ENCODE peak calls at places on chromosome 7, in six cellular contexts. M, A, V, L, X and D are unnamed samples.
A peak's percentile ranks its signal among the peaks of the same experiment; 100 is the strongest.

GRCh38 chr7:4775281-4776159 is at the start of gene AP5Z1:
- DNase-seq in A (peak; percentile 97), X (peak; percentile 96), L (peak; percentile 98), M (peak; percentile 90), V (peak; percentile 95), D (peak; percentile 96)

GRCh38 chr7:53800746-53801145 is 741.4 kb upstream of the VSTM2A start:
- DNase-seq in V (no peak), X (no peak), A (no peak), L (no peak), M (no peak), D (no peak)

GRCh38 chr7:151057737-151057988 is at the start of gene CDK5:
- DNase-seq in L (no peak), M (no peak), A (no peak), V (no peak), X (no peak), D (no peak)

GRCh38 chr7:134421998-134422397 is 36.9 kb downstream of the AKR1B1 start:
- DNase-seq in L (no peak), A (no peak), V (no peak), M (no peak), X (no peak), D (no peak)

GRCh38 chr7:10802526-10802925 is 171.1 kb upstream of the PHF14 start:
- DNase-seq in M (no peak), A (no peak), X (no peak), V (peak; percentile 94), L (no peak), D (no peak)

GRCh38 chr7:87159538-87159937 is 7.3 kb downstream of the DMTF1 start:
- DNase-seq in M (no peak), A (no peak), X (no peak), V (no peak), L (no peak), D (no peak)

GRCh38 chr7:74438327-74438726 is 15.4 kb upstream of the GTF2IRD1 start:
- DNase-seq in X (no peak), L (no peak), A (no peak), V (no peak), M (no peak), D (no peak)

GRCh38 chr7:50656141-50656895 is 91.1 kb upstream of the DDC start:
- DNase-seq in M (no peak), X (no peak), V (no peak), A (no peak), L (no peak), D (no peak)

GRCh38 chr7:44224951-44225565 is 24.3 kb downstream of the YKT6 start:
- DNase-seq in L (no peak), X (no peak), A (peak; percentile 9), V (no peak), M (no peak), D (no peak)

GRCh38 chr7:77923419-77923818 is 124.8 kb downstream of the PHTF2 start:
- DNase-seq in L (no peak), M (no peak), A (no peak), V (no peak), X (no peak), D (no peak)

GRCh38 chr7:12256025-12256570 is 45.0 kb downstream of the TMEM106B start:
- DNase-seq in X (no peak), V (peak; percentile 40), A (no peak), M (no peak), L (no peak), D (no peak)

GRCh38 chr7:152979376-152979775 is 219.8 kb downstream of the ACTR3B start:
- DNase-seq in M (no peak), A (no peak), X (no peak), L (no peak), V (no peak), D (no peak)

DNA sequence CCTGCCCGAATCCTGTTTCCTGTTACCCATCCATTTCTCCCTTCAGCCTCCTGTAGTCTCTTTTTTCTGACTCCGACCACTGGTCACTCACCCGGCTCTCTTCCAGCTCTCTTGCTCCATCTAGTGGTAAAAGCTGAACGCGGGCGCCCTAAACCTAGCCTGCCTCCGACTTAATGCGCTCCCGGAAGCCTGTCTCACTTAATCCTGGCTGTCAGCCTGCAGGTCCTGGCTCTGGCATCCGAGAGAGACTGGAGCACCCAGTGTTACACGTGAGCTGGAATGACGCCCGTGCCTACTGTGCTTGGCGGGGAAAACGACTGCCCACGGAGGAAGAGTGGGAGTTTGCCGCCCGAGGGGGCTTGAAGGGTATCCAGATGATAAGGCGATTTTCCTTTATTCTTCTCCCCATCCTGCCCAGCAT is 10.3 kb downstream of the SUMF2 start:
- DNase-seq in V (peak; percentile 74), X (peak; percentile 97), M (peak; percentile 53), L (peak; percentile 87), A (peak; percentile 82), D (peak; percentile 87)
- H3K27ac ChIP-seq in V (no peak overlapping the region), X (peak overlapping the region; percentile 42), M (no peak overlapping the region), L (no peak overlapping the region), A (no peak overlapping the region), D (no peak overlapping the region)

GRCh38 chr7:141156446-141156845 is 82.6 kb downstream of the TMEM178B start:
- DNase-seq in X (no peak), M (no peak), V (no peak), A (no peak), L (no peak), D (no peak)

GRCh38 chr7:141157138-141157765 is 83.4 kb downstream of the TMEM178B start:
- DNase-seq in L (no peak), X (no peak), M (no peak), A (no peak), V (no peak), D (no peak)

GRCh38 chr7:141160246-141160855 is 86.5 kb downstream of the TMEM178B start:
- DNase-seq in A (no peak), L (no peak), X (no peak), M (no peak), V (no peak), D (no peak)

GRCh38 chr7:141161550-141161949 is 87.7 kb downstream of the TMEM178B start:
- DNase-seq in A (no peak), M (no peak), V (no peak), X (no peak), L (no peak), D (no peak)

GRCh38 chr7:141158562-141158961 is 84.7 kb downstream of the TMEM178B start:
- DNase-seq in A (no peak), X (no peak), M (no peak), V (peak; percentile 69), L (no peak), D (peak; percentile 50)
- H3K27ac ChIP-seq in A (no peak overlapping the region), X (no peak overlapping the region), M (no peak overlapping the region), V (peak overlapping the region; percentile 5), L (no peak overlapping the region), D (no peak overlapping the region)

GRCh38 chr7:98296833-98297232 is 15.3 kb downstream of the BRI3 start:
- DNase-seq in A (no peak), X (no peak), L (no peak), V (no peak), M (no peak), D (no peak)

GRCh38 chr7:98300595-98301372 is 19.3 kb downstream of the BRI3 start:
- DNase-seq in L (no peak), X (no peak), A (no peak), M (no peak), V (no peak), D (no peak)

GRCh38 chr7:98294798-98295382 is 13.4 kb downstream of the BRI3 start:
- DNase-seq in A (peak; percentile 48), X (peak; percentile 78), V (peak; percentile 54), M (no peak), L (peak; percentile 81), D (peak; percentile 89)

GRCh38 chr7:98295467-98296220 is 14.2 kb downstream of the BRI3 start:
- DNase-seq in A (no peak), X (no peak), M (no peak), L (no peak), V (no peak), D (no peak)

GRCh38 chr7:98297619-98298286 is 16.3 kb downstream of the BRI3 start:
- DNase-seq in M (no peak), X (no peak), V (no peak), A (no peak), L (no peak), D (no peak)
- H3K27ac ChIP-seq in M (no peak overlapping the region), X (no peak overlapping the region), V (no peak overlapping the region), A (no peak overlapping the region), L (no peak overlapping the region), D (no peak overlapping the region)

DNA sequence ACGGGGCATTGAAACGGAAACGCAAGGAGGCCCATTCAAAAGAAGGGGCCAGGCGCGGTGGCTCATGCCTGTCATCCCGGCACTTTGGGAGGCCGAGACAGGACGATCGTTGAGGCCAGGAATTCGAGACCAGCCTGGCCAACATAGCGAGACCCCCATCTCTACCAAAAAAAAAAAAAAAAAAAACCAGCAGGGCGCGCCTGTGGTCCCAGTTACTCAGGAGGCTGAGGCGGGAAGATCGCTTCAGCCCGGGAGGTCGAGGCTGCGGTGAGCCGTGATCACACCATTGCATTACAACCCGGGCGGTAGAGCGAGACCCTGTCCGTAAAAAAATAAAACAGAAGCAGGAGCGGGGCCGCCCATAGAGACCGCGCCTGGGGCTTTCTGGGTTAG is 396 bp downstream of the PSMG3 start:
- DNase-seq in X (no peak), L (no peak), V (no peak), A (no peak), M (no peak), D (no peak)
- H3K27ac ChIP-seq in X (peak overlapping the region; percentile 93), L (peak overlapping the region; percentile 96), V (peak overlapping the region; percentile 67), A (peak overlapping the region; percentile 94), M (peak overlapping the region; percentile 83), D (no peak overlapping the region)

GRCh38 chr7:868189-868486 is 8.2 kb upstream of the GET4 start:
- DNase-seq in X (no peak), M (no peak), V (no peak), L (no peak), A (no peak), D (no peak)

GRCh38 chr7:867406-868188 is 8.8 kb upstream of the GET4 start:
- DNase-seq in X (peak; percentile 91), V (peak; percentile 53), A (peak; percentile 55), M (no peak), L (peak; percentile 68), D (no peak)

GRCh38 chr7:865921-866320 is 10.4 kb upstream of the GET4 start:
- DNase-seq in L (no peak), M (no peak), X (no peak), V (no peak), A (no peak), D (no peak)

GRCh38 chr7:869348-869747 is 7.0 kb upstream of the GET4 start:
- DNase-seq in M (no peak), L (no peak), X (no peak), V (no peak), A (no peak), D (no peak)

GRCh38 chr7:867001-867405 is 9.4 kb upstream of the GET4 start:
- DNase-seq in V (no peak), X (peak; percentile 86), M (no peak), A (peak; percentile 62), L (no peak), D (no peak)
- H3K27ac ChIP-seq in V (peak overlapping the region; percentile 60), X (peak overlapping the region; percentile 87), M (no peak overlapping the region), A (peak overlapping the region; percentile 73), L (peak overlapping the region; percentile 38), D (no peak overlapping the region)